ENCODE peak calls at places on chromosomes 11 and 22, in six cellular contexts. One of them, this sample, is unnamed. For H3K9me3, the result is how much of the 10 kb centered on the place peaks cover.

GRCh38 chr11:88246680-88247079 is 71.4 kb upstream of the RAB38 start:
- DNase-seq in esophagus squamous epithelium: no peak
- DNase-seq in A549: no peak
- DNase-seq in upper lobe of right lung: no peak
- DNase-seq in CD8-positive, alpha-beta memory T cell: no peak
- DNase-seq in heart right ventricle: no peak
- DNase-seq in this sample: no peak

GRCh38 chr11:1469911-1470680 is 16.5 kb downstream of the MOB2 start:
- DNase-seq in upper lobe of right lung: no peak
- DNase-seq in esophagus squamous epithelium: no peak
- DNase-seq in heart right ventricle: no peak
- DNase-seq in A549: no peak
- DNase-seq in CD8-positive, alpha-beta memory T cell: no peak
- DNase-seq in this sample: no peak

GRCh38 chr11:77130763-77131513 is 2.9 kb downstream of the MYO7A start:
- DNase-seq in A549: no peak
- DNase-seq in esophagus squamous epithelium: no peak
- DNase-seq in CD8-positive, alpha-beta memory T cell: no peak
- DNase-seq in heart right ventricle: peak
- DNase-seq in upper lobe of right lung: no peak
- DNase-seq in this sample: peak

GRCh38 chr22:37433786-37434185 is 6.5 kb upstream of the ELFN2 start:
- DNase-seq in A549: no peak
- DNase-seq in upper lobe of right lung: no peak
- DNase-seq in CD8-positive, alpha-beta memory T cell: no peak
- DNase-seq in esophagus squamous epithelium: no peak
- DNase-seq in heart right ventricle: no peak
- DNase-seq in this sample: no peak

GRCh38 chr22:20750461-20751184 is 23.3 kb upstream of the SERPIND1 start:
- DNase-seq in CD8-positive, alpha-beta memory T cell: no peak
- DNase-seq in esophagus squamous epithelium: no peak
- DNase-seq in heart right ventricle: peak
- DNase-seq in upper lobe of right lung: peak
- DNase-seq in A549: peak
- DNase-seq in this sample: peak

GRCh38 chr11:119684361-119685072 is 44.5 kb downstream of the NECTIN1 start:
- DNase-seq in heart right ventricle: no peak
- DNase-seq in upper lobe of right lung: no peak
- DNase-seq in esophagus squamous epithelium: no peak
- DNase-seq in CD8-positive, alpha-beta memory T cell: no peak
- DNase-seq in A549: peak
- DNase-seq in this sample: no peak

GRCh38 chr11:68093565-68093964 is 27.6 kb downstream of the CHKA start:
- DNase-seq in CD8-positive, alpha-beta memory T cell: no peak
- DNase-seq in A549: no peak
- DNase-seq in esophagus squamous epithelium: no peak
- DNase-seq in upper lobe of right lung: no peak
- DNase-seq in heart right ventricle: no peak
- DNase-seq in this sample: no peak

GRCh38 chr22:49785841-49786451 is 41.7 kb downstream of the BRD1 start:
- DNase-seq in heart right ventricle: no peak
- DNase-seq in CD8-positive, alpha-beta memory T cell: no peak
- DNase-seq in esophagus squamous epithelium: no peak
- DNase-seq in upper lobe of right lung: no peak
- DNase-seq in A549: no peak
- DNase-seq in this sample: no peak

GRCh38 chr11:85941380-85941973 is 86.3 kb downstream of the CCDC83 start:
- DNase-seq in esophagus squamous epithelium: no peak
- DNase-seq in upper lobe of right lung: no peak
- DNase-seq in CD8-positive, alpha-beta memory T cell: no peak
- DNase-seq in A549: peak
- DNase-seq in heart right ventricle: peak
- DNase-seq in this sample: peak

GRCh38 chr11:112962854-112963367 is 1.7 kb downstream of the NCAM1 start:
- DNase-seq in upper lobe of right lung: peak
- DNase-seq in A549: no peak
- DNase-seq in esophagus squamous epithelium: no peak
- DNase-seq in CD8-positive, alpha-beta memory T cell: no peak
- DNase-seq in heart right ventricle: peak
- DNase-seq in this sample: peak

GRCh38 chr22:27792452-27793165 is 8.9 kb downstream of the MN1 start:
- DNase-seq in heart right ventricle: no peak
- DNase-seq in esophagus squamous epithelium: no peak
- DNase-seq in upper lobe of right lung: no peak
- DNase-seq in CD8-positive, alpha-beta memory T cell: no peak
- DNase-seq in A549: no peak
- DNase-seq in this sample: no peak

GRCh38 chr22:19990188-19990587 is 26.4 kb downstream of the ARVCF start:
- DNase-seq in A549: no peak
- DNase-seq in CD8-positive, alpha-beta memory T cell: no peak
- DNase-seq in upper lobe of right lung: no peak
- DNase-seq in heart right ventricle: peak
- DNase-seq in esophagus squamous epithelium: no peak
- DNase-seq in this sample: peak

GRCh38 chr11:71489311-71490043 is 36.5 kb downstream of the NADSYN1 start:
- DNase-seq in heart right ventricle: no peak
- DNase-seq in CD8-positive, alpha-beta memory T cell: no peak
- DNase-seq in esophagus squamous epithelium: no peak
- DNase-seq in upper lobe of right lung: no peak
- DNase-seq in A549: peak
- DNase-seq in this sample: peak

GRCh38 chr11:75740681-75741080 is 23.0 kb downstream of the MOGAT2 start:
- DNase-seq in CD8-positive, alpha-beta memory T cell: no peak
- DNase-seq in esophagus squamous epithelium: no peak
- DNase-seq in upper lobe of right lung: no peak
- DNase-seq in heart right ventricle: no peak
- DNase-seq in A549: no peak
- DNase-seq in this sample: no peak

GRCh38 chr11:117022526-117022925 is 75.7 kb downstream of the SIK3 start:
- DNase-seq in upper lobe of right lung: no peak
- DNase-seq in esophagus squamous epithelium: no peak
- DNase-seq in heart right ventricle: no peak
- DNase-seq in A549: no peak
- DNase-seq in CD8-positive, alpha-beta memory T cell: peak
- DNase-seq in this sample: no peak

GRCh38 chr22:44407404-44408226 is 90.4 kb downstream of the RTL6 start:
- DNase-seq in A549: no peak
- DNase-seq in heart right ventricle: no peak
- DNase-seq in esophagus squamous epithelium: no peak
- DNase-seq in CD8-positive, alpha-beta memory T cell: no peak
- DNase-seq in upper lobe of right lung: peak
- DNase-seq in this sample: no peak

GRCh38 chr22:32706149-32706548 is 95.4 kb upstream of the TIMP3 start:
- DNase-seq in CD8-positive, alpha-beta memory T cell: no peak
- DNase-seq in esophagus squamous epithelium: no peak
- DNase-seq in heart right ventricle: no peak
- DNase-seq in upper lobe of right lung: no peak
- DNase-seq in A549: no peak
- DNase-seq in this sample: no peak

GRCh38 chr11:75642402-75643113 is 26.3 kb downstream of the MAP6 start:
- DNase-seq in heart right ventricle: no peak
- DNase-seq in A549: no peak
- DNase-seq in esophagus squamous epithelium: no peak
- DNase-seq in CD8-positive, alpha-beta memory T cell: no peak
- DNase-seq in upper lobe of right lung: no peak
- DNase-seq in this sample: no peak

GRCh38 chr11:54832676-54833075 is 126.0 kb downstream of the OR4A5 start:
- DNase-seq in upper lobe of right lung: no peak
- DNase-seq in A549: no peak
- DNase-seq in CD8-positive, alpha-beta memory T cell: no peak
- DNase-seq in heart right ventricle: no peak
- DNase-seq in esophagus squamous epithelium: no peak
- DNase-seq in this sample: peak
- H3K9me3 ChIP-seq in upper lobe of right lung: under half
- H3K9me3 ChIP-seq in A549: under half
- H3K9me3 ChIP-seq in CD8-positive, alpha-beta memory T cell: under half
- H3K9me3 ChIP-seq in heart right ventricle: half or more
- H3K9me3 ChIP-seq in esophagus squamous epithelium: half or more
- H3K9me3 ChIP-seq in this sample: under half

GRCh38 chr11:108973402-108974119 is 308.7 kb downstream of the DDX10 start:
- DNase-seq in upper lobe of right lung: no peak
- DNase-seq in CD8-positive, alpha-beta memory T cell: no peak
- DNase-seq in esophagus squamous epithelium: no peak
- DNase-seq in A549: peak
- DNase-seq in heart right ventricle: no peak
- DNase-seq in this sample: no peak

GRCh38 chr11:108970221-108970991 is 305.5 kb downstream of the DDX10 start:
- DNase-seq in heart right ventricle: no peak
- DNase-seq in A549: no peak
- DNase-seq in CD8-positive, alpha-beta memory T cell: no peak
- DNase-seq in upper lobe of right lung: no peak
- DNase-seq in esophagus squamous epithelium: no peak
- DNase-seq in this sample: no peak

GRCh38 chr11:108975641-108976071 is 310.8 kb downstream of the DDX10 start:
- DNase-seq in CD8-positive, alpha-beta memory T cell: no peak
- DNase-seq in upper lobe of right lung: no peak
- DNase-seq in esophagus squamous epithelium: no peak
- DNase-seq in A549: no peak
- DNase-seq in heart right ventricle: peak
- DNase-seq in this sample: no peak
- H3K9me3 ChIP-seq in CD8-positive, alpha-beta memory T cell: under half
- H3K9me3 ChIP-seq in upper lobe of right lung: under half
- H3K9me3 ChIP-seq in esophagus squamous epithelium: under half
- H3K9me3 ChIP-seq in A549: under half
- H3K9me3 ChIP-seq in heart right ventricle: under half
- H3K9me3 ChIP-seq in this sample: under half

GRCh38 chr11:2652857-2653643 is 46.7 kb downstream of the KCNQ1OT1 start:
- DNase-seq in upper lobe of right lung: peak
- DNase-seq in A549: no peak
- DNase-seq in CD8-positive, alpha-beta memory T cell: no peak
- DNase-seq in esophagus squamous epithelium: no peak
- DNase-seq in heart right ventricle: no peak
- DNase-seq in this sample: no peak
- H3K9me3 ChIP-seq in upper lobe of right lung: under half
- H3K9me3 ChIP-seq in A549: half or more
- H3K9me3 ChIP-seq in CD8-positive, alpha-beta memory T cell: under half
- H3K9me3 ChIP-seq in esophagus squamous epithelium: half or more
- H3K9me3 ChIP-seq in heart right ventricle: half or more
- H3K9me3 ChIP-seq in this sample: under half

GRCh38 chr22:47259049-47259448 is 496.6 kb downstream of the TBC1D22A start:
- DNase-seq in esophagus squamous epithelium: no peak
- DNase-seq in A549: no peak
- DNase-seq in CD8-positive, alpha-beta memory T cell: no peak
- DNase-seq in upper lobe of right lung: no peak
- DNase-seq in heart right ventricle: no peak
- DNase-seq in this sample: no peak

GRCh38 chr22:47257566-47257965 is 495.1 kb downstream of the TBC1D22A start:
- DNase-seq in CD8-positive, alpha-beta memory T cell: no peak
- DNase-seq in upper lobe of right lung: no peak
- DNase-seq in heart right ventricle: no peak
- DNase-seq in A549: no peak
- DNase-seq in esophagus squamous epithelium: no peak
- DNase-seq in this sample: no peak

GRCh38 chr22:47266329-47266728 is 503.9 kb downstream of the TBC1D22A start:
- DNase-seq in esophagus squamous epithelium: no peak
- DNase-seq in A549: no peak
- DNase-seq in CD8-positive, alpha-beta memory T cell: no peak
- DNase-seq in upper lobe of right lung: no peak
- DNase-seq in heart right ventricle: no peak
- DNase-seq in this sample: no peak

GRCh38 chr22:47259990-47260389 is 497.5 kb downstream of the TBC1D22A start:
- DNase-seq in CD8-positive, alpha-beta memory T cell: no peak
- DNase-seq in esophagus squamous epithelium: no peak
- DNase-seq in heart right ventricle: no peak
- DNase-seq in A549: no peak
- DNase-seq in upper lobe of right lung: no peak
- DNase-seq in this sample: no peak

GRCh38 chr22:47260551-47260950 is 498.1 kb downstream of the TBC1D22A start:
- DNase-seq in heart right ventricle: no peak
- DNase-seq in esophagus squamous epithelium: no peak
- DNase-seq in CD8-positive, alpha-beta memory T cell: no peak
- DNase-seq in A549: no peak
- DNase-seq in upper lobe of right lung: no peak
- DNase-seq in this sample: no peak
- H3K9me3 ChIP-seq in heart right ventricle: under half
- H3K9me3 ChIP-seq in esophagus squamous epithelium: under half
- H3K9me3 ChIP-seq in CD8-positive, alpha-beta memory T cell: under half
- H3K9me3 ChIP-seq in A549: under half
- H3K9me3 ChIP-seq in upper lobe of right lung: under half
- H3K9me3 ChIP-seq in this sample: under half

DNA sequence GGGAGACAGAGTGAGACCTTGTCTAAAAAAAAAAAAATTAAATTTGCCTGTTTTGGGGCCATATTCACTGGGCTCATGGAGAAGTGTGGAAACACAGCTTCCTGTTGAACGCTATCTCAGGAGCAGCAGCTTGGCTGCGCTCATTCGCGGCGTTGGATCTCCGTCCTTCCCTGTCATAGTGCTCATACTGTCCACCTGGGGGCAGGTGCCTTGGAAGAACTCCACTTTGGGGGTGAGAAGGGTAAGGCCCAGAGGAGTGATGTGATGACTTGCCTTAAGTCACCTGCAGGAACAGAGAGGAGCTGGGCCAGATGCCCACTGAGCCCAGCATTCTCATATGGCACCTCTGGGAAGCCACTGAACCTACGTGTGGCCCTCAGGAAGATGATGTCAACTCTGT is 82.8 kb downstream of the CABIN1 start:
- DNase-seq in esophagus squamous epithelium: no peak
- DNase-seq in CD8-positive, alpha-beta memory T cell: no peak
- DNase-seq in upper lobe of right lung: peak
- DNase-seq in heart right ventricle: no peak
- DNase-seq in A549: no peak
- DNase-seq in this sample: no peak
- H3K9me3 ChIP-seq in esophagus squamous epithelium: under half
- H3K9me3 ChIP-seq in CD8-positive, alpha-beta memory T cell: under half
- H3K9me3 ChIP-seq in upper lobe of right lung: under half
- H3K9me3 ChIP-seq in heart right ventricle: under half
- H3K9me3 ChIP-seq in A549: under half
- H3K9me3 ChIP-seq in this sample: under half

This sample was measured in pancreas.